ENCODE peak calls at places on chromosomes 2 and 18, in five cellular contexts. L is SK-N-SH, R is K562, Q is HepG2, C is GM12878. J is an unnamed sample.

GRCh38 chr18:55488473-55488872 is 99.5 kb downstream of the TCF4 start:
- DNase-seq in L (no peak), R (no peak), Q (no peak), C (no peak), J (no peak)

GRCh38 chr18:35777042-35777441 is 195.4 kb upstream of the RMP24 start:
- DNase-seq in L (no peak), R (peak; percentile 28), Q (peak; percentile 16), C (no peak), J (no peak)

GRCh38 chr2:100178085-100178788 is 35.8 kb upstream of the AFF3 start:
- DNase-seq in L (peak; percentile 71), R (peak; percentile 78), Q (peak; percentile 55), C (peak; percentile 5), J (peak; percentile 25)

GRCh38 chr2:38109732-38110181 is 33.8 kb upstream of the CYP1B1 start:
- DNase-seq in L (no peak), R (no peak), Q (peak; percentile 12), C (no peak), J (no peak)

GRCh38 chr2:20015482-20016083 is 3.1 kb upstream of the MATN3 start:
- DNase-seq in L (peak; percentile 80), R (peak; percentile 43), Q (peak; percentile 75), C (peak; percentile 7), J (no peak)

GRCh38 chr18:72544092-72544886 is at the start of gene CBLN2:
- DNase-seq in L (peak; percentile 92), R (peak; percentile 31), Q (peak; percentile 23), C (no peak), J (peak; percentile 4)

GRCh38 chr2:205510345-205510744 is 172.0 kb upstream of the NRP2 start:
- DNase-seq in L (no peak), R (no peak), Q (peak; percentile 45), C (no peak), J (no peak)

GRCh38 chr2:159615936-159616733 is at the start of gene BAZ2B:
- DNase-seq in L (peak; percentile 66), R (peak; percentile 65), Q (peak; percentile 39), C (no peak), J (peak; percentile 54)

GRCh38 chr2:82636411-82637020 is 1822.6 kb downstream of the SUCLG1 start:
- DNase-seq in L (no peak), R (no peak), Q (no peak), C (no peak), J (no peak)

DNA sequence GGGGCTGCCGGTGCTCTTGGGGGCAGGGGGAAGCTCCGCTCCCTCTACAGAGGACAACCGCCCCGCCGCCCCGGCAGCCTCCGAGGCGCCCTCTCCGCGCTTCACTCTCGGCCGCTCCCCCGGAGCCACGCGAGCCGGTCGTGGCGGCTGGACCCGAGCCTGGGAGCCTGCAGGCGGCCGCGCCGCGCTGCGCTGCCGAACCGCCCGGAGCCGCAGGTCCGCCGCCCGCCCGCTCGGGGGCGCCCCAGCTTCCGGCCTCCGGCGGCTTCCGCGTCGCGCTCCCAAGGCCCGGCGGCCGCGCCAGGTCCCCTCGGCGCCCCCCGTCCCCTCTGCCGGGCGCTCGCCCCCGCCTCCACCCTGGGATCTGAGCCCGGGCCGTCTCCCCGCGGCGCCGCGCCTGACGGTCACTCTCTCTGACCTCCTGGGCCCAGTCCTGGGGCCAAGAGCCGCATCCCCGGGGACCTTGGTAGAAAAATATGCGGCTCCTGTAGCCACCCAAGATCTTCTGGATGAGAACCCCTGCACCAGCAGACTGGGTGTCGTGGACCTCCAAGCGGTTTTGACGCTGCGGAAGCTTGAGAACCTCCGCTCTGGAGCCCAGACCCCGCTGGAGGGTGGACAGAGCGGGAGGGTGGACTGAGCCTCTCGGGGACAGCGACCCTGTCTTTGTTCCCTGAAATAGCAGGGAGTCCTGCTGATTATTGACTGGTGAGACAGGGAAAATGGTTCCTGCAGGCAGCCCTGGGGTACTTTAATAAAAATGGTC is 44.3 kb downstream of the SERTAD2 start:
- DNase-seq in L (peak; percentile 63), R (peak; percentile 90), Q (no peak), C (no peak), J (peak; percentile 51)
- TF ChIP-seq CTCF in L (no peak), R (peak; percentile 69), Q (no peak), C (peak; percentile 30), J (no peak)

DNA sequence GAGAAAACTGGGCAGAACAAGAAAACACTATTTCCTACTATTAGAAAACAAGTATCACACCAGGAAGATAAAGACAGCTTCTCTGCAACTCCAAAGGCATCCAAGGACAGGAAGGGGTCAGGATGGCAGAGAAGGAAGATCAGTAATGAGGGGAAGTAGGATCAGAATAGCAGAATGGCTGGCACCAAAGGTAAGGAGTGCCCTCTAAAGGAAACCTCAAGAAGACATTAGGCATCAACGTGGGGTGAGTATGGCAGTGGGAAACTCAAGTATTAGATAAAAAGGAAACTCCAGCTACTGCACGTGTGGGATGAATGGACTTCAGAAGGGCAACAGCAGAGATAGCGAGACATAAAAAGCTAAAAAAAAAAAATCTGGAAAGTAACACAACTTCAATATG is 25.9 kb downstream of the HDLBP start:
- DNase-seq in L (no peak), R (no peak), Q (no peak), C (no peak), J (no peak)
- TF ChIP-seq REST in L (no peak), R (no peak), Q (no peak), C (no peak), J (no peak)

GRCh38 chr18:28357785-28358401 is 181.0 kb upstream of the CDH2 start:
- DNase-seq in L (no peak), R (no peak), Q (peak; percentile 38), C (no peak), J (no peak)
- TF ChIP-seq GABPA in L (no peak), R (no peak), Q (no peak), C (no peak), J (no peak)

GRCh38 chr2:136081582-136082210 is 36.3 kb downstream of the CXCR4 start:
- DNase-seq in L (no peak), R (no peak), Q (no peak), C (no peak), J (no peak)
- TF ChIP-seq CTCF in L (no peak), R (no peak), Q (no peak), C (no peak), J (no peak)

DNA sequence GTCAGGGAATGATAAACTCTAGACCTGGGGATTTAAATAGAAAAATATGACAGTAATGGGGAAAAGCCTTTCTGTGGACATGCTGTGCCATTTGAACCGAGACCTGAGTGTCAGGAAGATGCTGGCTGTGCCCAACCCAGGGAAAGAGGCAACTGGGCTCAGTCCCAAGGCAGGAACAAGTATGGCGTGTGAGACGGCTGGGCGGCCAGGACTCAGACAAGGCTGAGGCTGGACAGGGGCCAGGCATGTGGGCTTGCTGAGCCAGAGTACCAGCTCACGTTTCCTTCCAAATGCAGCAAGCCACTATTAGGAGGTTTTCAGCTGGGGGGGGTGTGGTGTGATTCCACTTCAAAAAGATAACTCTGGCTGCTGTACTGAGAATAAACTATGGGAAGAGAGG is 92.4 kb downstream of the INPP5D start:
- DNase-seq in L (no peak), R (no peak), Q (no peak), C (no peak), J (no peak)
- TF ChIP-seq REST in L (no peak), R (no peak), Q (no peak), C (no peak), J (no peak)

DNA sequence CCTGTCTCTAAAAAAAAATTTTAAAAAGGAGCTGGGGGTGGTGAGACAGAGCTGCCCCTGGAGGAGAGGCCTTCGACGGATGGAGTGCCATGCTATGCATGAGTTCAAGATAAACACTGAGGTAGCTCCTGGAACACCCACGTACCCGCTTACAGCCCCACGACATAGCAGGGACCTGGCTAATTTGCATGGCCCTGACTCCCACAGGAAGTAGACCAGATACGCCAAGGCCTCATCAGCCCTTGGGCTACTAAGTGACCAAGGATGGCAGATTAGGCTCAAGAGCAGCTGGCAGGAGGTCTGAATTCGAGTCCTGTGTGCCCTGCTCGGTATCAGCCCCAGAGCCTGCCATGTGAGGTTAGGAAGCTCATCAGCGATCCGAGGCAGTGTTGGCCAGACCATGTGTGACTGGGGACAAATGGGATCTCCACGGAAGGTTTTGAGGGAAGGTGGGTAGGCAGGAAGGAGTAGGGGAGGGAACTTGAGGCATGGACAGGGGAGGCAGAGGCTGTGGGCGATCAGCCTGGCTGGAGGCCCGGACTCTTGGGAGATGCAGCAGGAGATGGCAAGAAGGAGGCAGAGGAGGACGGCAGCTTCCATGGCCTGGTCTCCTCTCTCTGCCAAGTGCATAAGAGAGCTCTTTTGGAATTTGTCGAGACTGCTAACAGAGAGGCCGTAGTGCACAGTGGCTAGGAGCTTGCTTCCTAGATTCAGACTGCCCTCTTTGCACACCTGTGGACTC is 218.3 kb downstream of the GLI2 start:
- DNase-seq in L (peak; percentile 53), R (no peak), Q (no peak), C (no peak), J (no peak)
- TF ChIP-seq GABPA in L (no peak), R (no peak), Q (no peak), C (no peak), J (no peak)

GRCh38 chr2:74886251-74886650 is 52.3 kb downstream of the HK2 start:
- DNase-seq in L (no peak), R (no peak), Q (no peak), C (no peak), J (no peak)
- TF ChIP-seq CTCF in L (no peak), R (no peak), Q (no peak), C (no peak), J (no peak)

DNA sequence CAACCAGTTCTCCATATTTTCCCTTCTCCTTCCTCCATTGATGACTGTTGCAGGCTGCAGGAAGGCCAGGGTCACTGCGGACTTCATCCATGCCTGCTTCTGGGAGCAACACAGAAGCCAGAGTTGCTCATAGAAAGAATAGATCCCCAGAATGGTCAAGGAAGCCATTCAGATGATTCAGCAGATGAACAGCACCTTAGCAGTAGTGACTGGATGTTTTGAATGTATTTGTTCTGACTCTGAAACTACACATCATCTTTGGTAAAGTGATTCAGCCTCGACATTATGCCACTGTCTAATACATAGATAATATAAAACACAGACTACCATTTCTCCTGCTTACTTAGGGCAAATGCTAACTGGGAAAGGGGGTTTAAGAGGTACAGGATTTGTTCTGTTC is 411.6 kb downstream of the RND3 start:
- DNase-seq in L (no peak), R (no peak), Q (no peak), C (no peak), J (no peak)
- TF ChIP-seq REST in L (no peak), R (no peak), Q (no peak), C (no peak), J (no peak)

J was measured in HL-60.